ENCODE peak calls at places on chromosome 3, in four cellular contexts. W, L, J and O are unnamed samples.
A peak's percentile ranks its signal among the peaks of the same experiment; 100 is the strongest.

GRCh38 chr3:197435426-197435825 is 120.3 kb downstream of the BDH1 start:
- DNase-seq in L (no peak), W (no peak), J (no peak), O (no peak)

GRCh38 chr3:48982686-48983085 is 7.4 kb upstream of the P4HTM start:
- DNase-seq in J (no peak), L (no peak), W (no peak), O (no peak)

GRCh38 chr3:164401923-164402322 is 676.4 kb downstream of the SI start:
- DNase-seq in W (no peak), L (no peak), J (no peak), O (no peak)

GRCh38 chr3:101902041-101902440 is 52.7 kb downstream of the NFKBIZ start:
- DNase-seq in W (no peak), L (no peak), J (peak; percentile 68), O (peak; percentile 70)

GRCh38 chr3:24661060-24661459 is 166.4 kb upstream of the THRB start:
- DNase-seq in L (no peak), W (no peak), J (no peak), O (no peak)

GRCh38 chr3:174295336-174295735 is 563.8 kb upstream of the NAALADL2 start:
- DNase-seq in J (no peak), W (no peak), L (no peak), O (no peak)

GRCh38 chr3:52813810-52814209 is 16.7 kb downstream of the ITIH4 start:
- DNase-seq in J (no peak), L (no peak), W (no peak), O (no peak)

GRCh38 chr3:81462921-81463320 is 298.5 kb downstream of the GBE1 start:
- DNase-seq in L (no peak), J (no peak), W (no peak), O (no peak)

GRCh38 chr3:142645236-142645793 is 49.1 kb downstream of the PLS1 start:
- DNase-seq in J (peak; percentile 77), L (no peak), W (no peak), O (no peak)

GRCh38 chr3:65177879-65178484 is 490.2 kb upstream of the ADAMTS9 start:
- DNase-seq in J (no peak), W (no peak), L (no peak), O (peak; percentile 49)

GRCh38 chr3:111519193-111519592 is 22.8 kb upstream of the CD96 start:
- DNase-seq in J (no peak), W (no peak), L (no peak), O (no peak)

GRCh38 chr3:170914690-170915089 is 6.3 kb upstream of the EIF5A2 start:
- DNase-seq in W (no peak), L (no peak), J (peak; percentile 16), O (no peak)

GRCh38 chr3:61030469-61031035 is 220.7 kb downstream of the FHIT start:
- DNase-seq in W (no peak), L (no peak), J (no peak), O (no peak)

GRCh38 chr3:139935071-139935865 is at the start of gene CLSTN2:
- DNase-seq in W (peak; percentile 78), J (peak; percentile 76), L (peak; percentile 58), O (peak; percentile 47)

GRCh38 chr3:105222568-105223093 is 144.1 kb upstream of the ALCAM start:
- DNase-seq in W (no peak), L (no peak), J (peak; percentile 10), O (no peak)

GRCh38 chr3:66362541-66362941 is 138.3 kb downstream of the LRIG1 start:
- DNase-seq in W (no peak), J (peak; percentile 74), L (no peak), O (peak; percentile 81)

GRCh38 chr3:94185753-94186152 is 122.9 kb downstream of the NSUN3 start:
- DNase-seq in W (no peak), J (no peak), L (no peak), O (no peak)

GRCh38 chr3:48018841-48019240 is 2.6 kb upstream of the MAP4 start:
- DNase-seq in J (peak; percentile 38), W (no peak), L (peak; percentile 16), O (peak; percentile 50)

GRCh38 chr3:169668081-169668956 is 4.8 kb upstream of the MECOM start:
- DNase-seq in J (peak; percentile 60), L (peak; percentile 23), W (peak; percentile 50), O (no peak)

GRCh38 chr3:194487289-194488006 is 646 bp upstream of the ATP13A3 start:
- DNase-seq in L (peak; percentile 42), J (no peak), W (peak; percentile 48), O (no peak)

GRCh38 chr3:43019168-43019765 is 40.2 kb downstream of the GASK1A start:
- DNase-seq in J (no peak), W (no peak), L (no peak), O (no peak)

GRCh38 chr3:126014252-126014651 is 45.3 kb downstream of the ROPN1B start:
- DNase-seq in W (no peak), L (no peak), J (no peak), O (no peak)

GRCh38 chr3:126540946-126541627 is 17.1 kb downstream of the CHST13 start:
- DNase-seq in J (no peak), L (peak; percentile 3), W (no peak), O (no peak)

GRCh38 chr3:179179979-179180758 is 32.0 kb downstream of the PIK3CA start:
- DNase-seq in L (no peak), J (peak; percentile 77), W (no peak), O (no peak)

GRCh38 chr3:632571-633170 is 436.1 kb downstream of the CHL1 start:
- DNase-seq in L (peak; percentile 7), W (no peak), J (peak; percentile 82), O (no peak)

GRCh38 chr3:43870110-43870509 is 179.4 kb downstream of the ABHD5 start:
- DNase-seq in W (no peak), L (no peak), J (peak; percentile 81), O (peak; percentile 56)

GRCh38 chr3:52246264-52246620 is 683 bp downstream of the PPM1M start:
- DNase-seq in W (no peak), L (no peak), J (no peak), O (no peak)

GRCh38 chr3:52892625-52893311 is 4.6 kb downstream of the STIMATE start:
- DNase-seq in L (no peak), J (peak; percentile 7), W (no peak), O (no peak)

GRCh38 chr3:123880998-123881561 is 3.1 kb downstream of the MYLK start:
- DNase-seq in J (peak; percentile 64), L (no peak), W (no peak), O (peak; percentile 49)

DNA sequence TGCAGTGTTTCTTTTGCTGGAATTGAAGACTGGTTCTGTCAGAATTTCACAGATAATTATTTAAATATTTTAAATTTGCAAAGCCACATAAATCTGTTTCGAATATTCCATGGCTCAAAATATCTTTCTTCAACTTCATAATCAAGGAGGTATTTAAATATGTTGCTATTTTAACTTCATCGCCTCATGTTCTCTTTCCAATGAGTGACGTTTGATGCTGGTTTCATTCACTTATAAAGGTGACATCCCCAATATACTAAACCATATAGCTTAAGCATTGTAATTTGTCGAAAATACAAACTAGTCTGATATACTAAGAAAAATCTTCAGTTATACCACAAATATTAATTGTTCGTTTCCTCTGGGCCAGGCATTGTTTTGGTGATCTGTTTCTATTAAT is 22.5 kb downstream of the MBNL1 start:
- DNase-seq in L (no peak), J (no peak), W (no peak), O (no peak)
- H3K4me1 ChIP-seq in L (peaks cover 36% of the 10 kb centered on the region), J (no peaks in the 10 kb centered on the region), W (peaks cover 2% of the 10 kb centered on the region), O (peaks cover 51% of the 10 kb centered on the region)

GRCh38 chr3:98613616-98614015 is 20.2 kb upstream of the CPOX start:
- DNase-seq in J (peak; percentile 31), W (no peak), L (no peak), O (no peak)
- H3K27ac ChIP-seq in J (no peak overlapping the region), W (no peak overlapping the region), L (no peak overlapping the region), O (no peak overlapping the region)

DNA sequence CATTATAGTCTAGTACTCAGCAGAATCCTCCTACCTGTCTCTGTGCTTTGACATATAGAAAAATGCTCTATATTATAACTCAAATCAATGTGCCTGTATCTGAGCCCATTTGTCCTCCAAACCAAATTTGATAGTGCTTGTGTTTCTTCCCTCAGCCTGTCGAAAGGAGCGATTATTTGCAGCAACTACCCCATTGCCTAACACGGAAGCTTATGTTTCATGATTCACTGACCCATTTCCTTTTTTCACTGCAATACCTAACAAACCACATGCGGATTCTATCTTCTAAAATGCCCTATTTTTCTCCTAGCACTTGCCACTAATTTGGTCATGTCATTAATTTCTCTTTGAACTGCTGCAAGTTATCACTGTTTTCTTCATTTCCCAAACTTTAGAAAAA is 1220.6 kb upstream of the CADM2 start:
- DNase-seq in J (no peak), L (no peak), W (no peak), O (no peak)
- H3K4me3 ChIP-seq in J (no peak overlapping the region), L (no peak overlapping the region), W (no peak overlapping the region), O (no peak overlapping the region)

GRCh38 chr3:12953201-12953712 is 111.9 kb upstream of the RPL32 start:
- DNase-seq in W (no peak), J (no peak), L (no peak), O (no peak)

GRCh38 chr3:12955651-12956315 is 114.4 kb upstream of the RPL32 start:
- DNase-seq in J (no peak), W (no peak), L (no peak), O (no peak)

GRCh38 chr3:12952322-12953200 is 111.2 kb upstream of the RPL32 start:
- DNase-seq in L (no peak), J (no peak), W (no peak), O (no peak)

GRCh38 chr3:12954891-12955650 is 113.7 kb upstream of the RPL32 start:
- DNase-seq in W (peak; percentile 88), L (peak; percentile 82), J (no peak), O (no peak)

DNA sequence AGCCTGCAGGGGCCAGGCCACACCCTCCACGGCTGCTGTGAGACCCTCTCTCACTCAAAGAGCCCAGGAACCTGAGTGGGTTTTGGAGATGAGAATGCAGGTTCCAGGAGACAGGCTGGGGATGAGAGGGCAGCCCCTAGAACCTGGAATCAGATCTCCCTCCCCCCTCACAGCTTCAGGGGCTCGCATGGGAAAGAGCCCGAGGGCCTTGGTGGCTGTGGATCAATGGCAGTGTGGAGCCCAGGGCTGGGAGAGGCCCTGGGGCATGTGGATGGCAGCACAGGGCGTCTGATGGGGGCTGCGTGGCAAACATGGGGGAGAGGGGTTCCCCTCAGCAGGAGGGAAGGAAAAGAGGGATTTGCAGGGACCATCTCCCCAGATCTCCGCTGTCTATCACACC is 112.8 kb upstream of the RPL32 start:
- DNase-seq in J (no peak), W (no peak), L (no peak), O (no peak)
- H3K4me1 ChIP-seq in J (no peaks in the 10 kb centered on the region), W (peaks cover 60% of the 10 kb centered on the region), L (peaks cover 70% of the 10 kb centered on the region), O (peaks cover 3% of the 10 kb centered on the region)

GRCh38 chr3:46350262-46350565 is 3.7 kb upstream of the CCR2 start:
- DNase-seq in W (no peak), L (no peak), J (no peak), O (no peak)

GRCh38 chr3:46338840-46339239 is 15.1 kb upstream of the CCR2 start:
- DNase-seq in J (no peak), L (no peak), W (no peak), O (no peak)

GRCh38 chr3:46349484-46350261 is 4.2 kb upstream of the CCR2 start:
- DNase-seq in J (no peak), W (no peak), L (no peak), O (no peak)

GRCh38 chr3:46348811-46349482 is 5.0 kb upstream of the CCR2 start:
- DNase-seq in L (no peak), J (no peak), W (no peak), O (no peak)

GRCh38 chr3:46344476-46344875 is 9.4 kb upstream of the CCR2 start:
- DNase-seq in J (no peak), L (no peak), W (no peak), O (no peak)
- H3K27ac ChIP-seq in J (no peak overlapping the region), L (no peak overlapping the region), W (no peak overlapping the region), O (no peak overlapping the region)